ENCODE peak calls at places on chromosomes 5 and 9, in seven cellular contexts. N, A, K, M, H, Y and U are unnamed samples. For H3K27me3, the result is how much of the 10 kb centered on the place peaks cover.

GRCh38 chr9:78218890-78219289 is 17.0 kb upstream of the CEP78 start:
- DNase-seq in N (no peak), A (no peak), K (no peak), M (no peak), H (no peak), Y (no peak), U (no peak)

GRCh38 chr5:34545164-34545563 is 111.0 kb upstream of the RAI14 start:
- DNase-seq in N (no peak), A (no peak), K (no peak), M (no peak), H (no peak), Y (no peak), U (no peak)

GRCh38 chr5:139700711-139701693 is 52.9 kb downstream of the CXXC5 start:
- DNase-seq in N (no peak), A (no peak), K (no peak), M (no peak), H (no peak), Y (peak), U (no peak)

GRCh38 chr9:5896863-5897262 is 6.2 kb downstream of the MLANA start:
- DNase-seq in N (no peak), A (no peak), K (no peak), M (no peak), H (no peak), Y (no peak), U (no peak)

GRCh38 chr5:112800901-112801300 is 60.2 kb upstream of the SRP19 start:
- DNase-seq in N (no peak), A (no peak), K (no peak), M (no peak), H (no peak), Y (no peak), U (no peak)

GRCh38 chr5:96226941-96227552 is 206.0 kb downstream of the PCSK1 start:
- DNase-seq in N (peak), A (no peak), K (no peak), M (no peak), H (no peak), Y (peak), U (peak)

GRCh38 chr9:8025532-8025931 is 226.0 kb upstream of the DMAC1 start:
- DNase-seq in N (no peak), A (no peak), K (no peak), M (no peak), H (no peak), Y (no peak), U (no peak)

GRCh38 chr5:62376064-62376463 is 27.6 kb downstream of the DIMT1 start:
- DNase-seq in N (no peak), A (no peak), K (no peak), M (no peak), H (no peak), Y (no peak), U (no peak)

GRCh38 chr9:136389396-136389795 is 10.6 kb downstream of the SNAPC4 start:
- DNase-seq in N (no peak), A (no peak), K (no peak), M (no peak), H (no peak), Y (no peak), U (no peak)

GRCh38 chr5:83125560-83125959 is 48.2 kb downstream of the XRCC4 start:
- DNase-seq in N (no peak), A (no peak), K (no peak), M (no peak), H (no peak), Y (no peak), U (no peak)

GRCh38 chr9:16484744-16485143 is 385.7 kb downstream of the BNC2 start:
- DNase-seq in N (no peak), A (no peak), K (no peak), M (no peak), H (no peak), Y (no peak), U (no peak)

GRCh38 chr9:130181645-130182044 is 9.4 kb downstream of the NCS1 start:
- DNase-seq in N (no peak), A (no peak), K (no peak), M (no peak), H (no peak), Y (no peak), U (no peak)

GRCh38 chr5:156879665-156880285 is 29.7 kb downstream of the PPP1R2B start:
- DNase-seq in N (no peak), A (no peak), K (no peak), M (no peak), H (no peak), Y (no peak), U (no peak)

GRCh38 chr9:23426144-23426543 is 399.9 kb downstream of the ELAVL2 start:
- DNase-seq in N (no peak), A (no peak), K (no peak), M (no peak), H (no peak), Y (no peak), U (no peak)

GRCh38 chr5:102749416-102750021 is 5.6 kb upstream of the PAM start:
- DNase-seq in N (no peak), A (no peak), K (no peak), M (no peak), H (no peak), Y (no peak), U (no peak)

GRCh38 chr9:82188817-82189216 is 200.2 kb downstream of the SPATA31D1 start:
- DNase-seq in N (no peak), A (no peak), K (no peak), M (no peak), H (no peak), Y (no peak), U (no peak)
- TF ChIP-seq CTCF in N (no peak), A (no peak), K (no peak), M (no peak), H (no peak), Y (no peak), U (no peak)

DNA sequence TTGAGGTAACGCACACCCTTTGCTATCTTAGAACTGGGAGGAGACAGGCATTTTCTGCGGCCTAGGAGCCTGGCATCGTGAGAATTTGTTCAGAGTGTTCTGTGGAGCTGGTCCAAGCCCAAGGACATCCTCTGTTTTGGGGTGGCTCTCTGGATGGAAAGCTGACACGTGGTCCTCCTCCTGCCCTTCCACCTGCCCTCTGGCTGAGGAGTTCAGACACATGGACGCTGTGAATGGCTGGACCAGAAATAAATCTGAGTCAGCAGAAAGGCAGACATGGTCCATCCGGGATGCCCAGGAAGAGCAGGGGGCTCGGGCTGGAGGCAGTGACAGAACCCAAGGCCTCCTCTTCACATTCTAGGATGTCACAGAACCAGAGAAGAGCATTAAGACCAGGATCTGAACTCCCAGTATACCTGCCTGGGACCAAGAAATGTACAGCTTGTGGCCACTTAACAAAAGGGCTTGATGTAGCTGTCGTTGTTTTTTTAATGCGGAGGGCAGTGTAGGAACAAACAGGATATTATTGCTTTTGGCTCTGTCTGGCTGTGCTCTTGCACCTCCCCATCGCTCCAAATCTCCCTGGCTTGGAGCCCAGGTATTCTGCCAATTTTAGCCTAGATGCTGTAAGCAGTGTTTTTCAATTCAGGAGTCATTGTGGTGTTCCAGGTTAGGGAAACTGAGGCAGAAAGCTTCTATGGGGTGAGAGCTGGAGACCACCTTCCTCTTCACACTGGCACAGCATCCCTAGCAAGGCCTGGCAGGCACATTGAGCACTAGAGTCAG is 2.4 kb downstream of the CKMT2 start:
- DNase-seq in N (peak), A (no peak), K (no peak), M (no peak), H (peak), Y (no peak), U (no peak)
- H3K4me3 ChIP-seq in N (peak), A (no peak), K (no peak), M (no peak), H (no peak), Y (no peak), U (peak)

GRCh38 chr5:151902215-151902614 is 22.4 kb downstream of the GLRA1 start:
- DNase-seq in N (no peak), A (no peak), K (no peak), M (no peak), H (no peak), Y (no peak), U (no peak)

GRCh38 chr5:151901611-151902010 is 23.0 kb downstream of the GLRA1 start:
- DNase-seq in N (no peak), A (no peak), K (no peak), M (no peak), H (no peak), Y (no peak), U (no peak)

GRCh38 chr5:151899400-151899799 is 25.3 kb downstream of the GLRA1 start:
- DNase-seq in N (no peak), A (no peak), K (no peak), M (no peak), H (no peak), Y (no peak), U (no peak)

GRCh38 chr5:151903243-151903653 is 21.4 kb downstream of the GLRA1 start:
- DNase-seq in N (no peak), A (no peak), K (no peak), M (no peak), H (no peak), Y (no peak), U (no peak)

GRCh38 chr5:151900876-151901275 is 23.8 kb downstream of the GLRA1 start:
- DNase-seq in N (no peak), A (no peak), K (no peak), M (no peak), H (no peak), Y (no peak), U (no peak)
- H3K27me3 ChIP-seq in N (under half), A (under half), K (under half), M (under half), H (under half), Y (under half), U (under half)

DNA sequence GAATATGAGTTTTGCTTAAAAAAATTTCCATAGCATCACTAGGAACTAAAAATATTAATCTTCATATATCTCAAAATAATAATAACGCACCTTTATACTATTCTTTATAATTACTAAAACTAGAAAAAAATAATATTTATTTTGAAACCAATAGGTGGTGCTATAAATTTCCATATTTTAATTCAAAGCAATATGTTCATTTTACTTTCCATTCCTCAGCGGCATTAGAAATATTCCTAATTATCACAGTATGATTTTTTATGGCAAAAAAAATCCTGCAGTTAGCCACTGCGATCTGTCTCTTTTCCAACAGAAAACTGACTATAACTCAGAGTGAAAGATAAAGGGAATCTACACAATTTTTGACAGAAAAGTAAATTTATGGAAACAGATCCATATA is 167.4 kb upstream of the MPDZ start:
- DNase-seq in N (no peak), A (no peak), K (no peak), M (no peak), H (no peak), Y (no peak), U (no peak)
- TF ChIP-seq CTCF in N (peak), A (peak), K (peak), M (no peak), H (peak), Y (no peak), U (no peak)

GRCh38 chr5:141094481-141095262 is at the start of gene PCDHB2:
- DNase-seq in N (peak), A (no peak), K (no peak), M (no peak), H (no peak), Y (no peak), U (no peak)
- H3K4me3 ChIP-seq in N (peak), A (peak), K (peak), M (peak), H (peak), Y (peak), U (peak)

GRCh38 chr5:55916986-55917385 is 65.8 kb downstream of the IL31RA start:
- DNase-seq in N (no peak), A (no peak), K (peak), M (no peak), H (no peak), Y (no peak), U (no peak)
- H3K27me3 ChIP-seq in N (under half), A (under half), K (under half), M (under half), H (under half), Y (under half), U (under half)

DNA sequence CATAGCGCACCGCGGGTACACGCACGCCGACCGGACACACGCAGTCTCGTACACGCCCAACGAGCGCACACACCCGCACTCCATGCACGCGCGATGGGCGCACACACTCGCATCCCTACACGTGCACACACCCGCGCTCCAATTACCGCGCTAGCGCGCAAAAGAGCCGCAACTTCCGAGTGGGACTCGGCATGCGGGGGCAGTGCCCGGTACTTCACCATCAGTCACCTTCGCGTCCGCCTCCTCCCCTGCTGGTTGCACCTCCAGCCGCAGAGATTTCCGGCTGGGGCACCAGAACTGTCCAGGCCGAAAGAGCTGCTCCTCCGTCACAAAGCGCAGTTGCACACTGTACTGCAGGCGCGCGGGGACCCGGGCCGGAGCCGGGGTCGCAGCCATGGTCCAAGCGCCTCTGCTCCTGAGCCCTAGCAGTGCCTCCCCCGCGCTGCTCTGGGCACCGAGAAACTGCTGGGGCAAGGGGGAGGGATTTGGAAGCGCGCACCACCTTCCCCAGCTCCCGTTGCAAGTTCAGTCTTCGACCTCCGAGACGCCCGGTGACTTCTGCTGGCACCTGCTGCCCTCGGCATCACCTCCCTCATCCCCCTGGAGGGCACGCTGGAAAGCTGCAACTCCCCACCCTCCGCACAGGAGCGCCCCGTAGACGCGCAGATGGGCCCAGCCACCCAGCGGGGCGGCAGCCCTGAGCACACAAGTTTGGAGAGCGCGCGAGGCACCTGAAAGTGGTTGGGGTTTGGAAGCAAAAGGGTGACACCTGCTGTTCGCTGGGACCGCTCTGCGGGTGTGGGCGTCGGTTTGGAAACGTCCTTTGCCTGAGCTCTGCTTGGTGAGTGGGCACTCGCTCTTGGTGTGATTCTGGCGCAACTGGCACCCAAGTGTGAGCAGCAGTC is 337.4 kb upstream of the PUM3 start:
- DNase-seq in N (peak), A (no peak), K (peak), M (peak), H (no peak), Y (no peak), U (no peak)
- TF ChIP-seq CTCF in N (peak), A (no peak), K (peak), M (no peak), H (no peak), Y (no peak), U (no peak)